ENCODE peak calls at places on chromosomes 12 and 14, in eight cellular contexts. U, R, L, D, H, E, Q and X are unnamed samples.

GRCh38 chr14:47833006-47833405 is 157.6 kb upstream of the MDGA2 start:
- DNase-seq in D (no peak), E (no peak), H (no peak), Q (no peak), R (no peak), L (no peak), U (no peak), X (no peak)

GRCh38 chr12:122982963-122983788 is 2.7 kb downstream of the ARL6IP4 start:
- DNase-seq in U (no peak), E (no peak), H (no peak), L (no peak), D (no peak), R (peak; percentile 41), Q (no peak), X (no peak)

GRCh38 chr12:115088328-115088994 is 404.5 kb upstream of the TBX3 start:
- DNase-seq in D (no peak), U (no peak), R (no peak), E (no peak), H (no peak), L (no peak), Q (no peak), X (no peak)

GRCh38 chr12:116687888-116688287 is 50.0 kb downstream of the SPRING1 start:
- DNase-seq in U (no peak), R (peak; percentile 62), H (no peak), Q (no peak), L (peak; percentile 22), E (peak; percentile 55), D (peak; percentile 92), X (no peak)

GRCh38 chr12:103864710-103865109 is 23.7 kb upstream of the NT5DC3 start:
- DNase-seq in U (no peak), R (no peak), D (no peak), H (no peak), E (no peak), Q (no peak), L (no peak), X (no peak)

GRCh38 chr12:52147367-52147972 is 44.3 kb downstream of the KRT80 start:
- DNase-seq in Q (peak; percentile 96), E (peak; percentile 70), H (peak; percentile 81), D (no peak), R (peak; percentile 84), U (peak; percentile 96), L (peak; percentile 95), X (peak; percentile 95)

GRCh38 chr12:38892090-38892786 is 13.2 kb downstream of the CPNE8 start:
- DNase-seq in R (no peak), H (no peak), U (peak; percentile 33), Q (no peak), D (no peak), L (peak; percentile 67), E (no peak), X (no peak)

GRCh38 chr12:48388430-48388829 is 37.7 kb upstream of the ZNF641 start:
- DNase-seq in Q (no peak), D (no peak), R (no peak), U (no peak), E (no peak), H (no peak), L (no peak), X (no peak)

GRCh38 chr14:74176404-74176788 is 62.9 kb upstream of the VSX2 start:
- DNase-seq in R (no peak), D (no peak), E (no peak), H (no peak), L (no peak), Q (no peak), U (no peak), X (no peak)

GRCh38 chr14:50718949-50719348 is 50.8 kb upstream of the SAV1 start:
- DNase-seq in H (no peak), L (no peak), E (no peak), D (no peak), R (no peak), U (no peak), Q (no peak), X (no peak)

GRCh38 chr14:39726563-39726962 is 294.3 kb upstream of the FBXO33 start:
- DNase-seq in E (no peak), H (no peak), U (no peak), R (no peak), L (no peak), Q (no peak), D (no peak), X (no peak)

GRCh38 chr12:110776410-110776809 is 33.7 kb upstream of the PPP1CC start:
- DNase-seq in H (no peak), R (no peak), E (no peak), U (no peak), D (no peak), Q (no peak), L (peak; percentile 17), X (no peak)

GRCh38 chr12:123363743-123364531 is 710 bp downstream of the SBNO1 start:
- DNase-seq in D (peak; percentile 55), L (peak; percentile 21), H (no peak), E (peak; percentile 37), Q (no peak), R (peak; percentile 64), U (peak; percentile 27), X (peak; percentile 69)

GRCh38 chr14:53047302-53047701 is 96.5 kb upstream of the FERMT2 start:
- DNase-seq in U (no peak), L (no peak), R (no peak), H (no peak), Q (no peak), E (no peak), D (no peak), X (no peak)

GRCh38 chr14:94062344-94062904 is 18.6 kb downstream of the DDX24 start:
- DNase-seq in D (no peak), U (no peak), H (no peak), E (no peak), R (no peak), L (no peak), Q (peak; percentile 47), X (no peak)

GRCh38 chr12:90858261-90858660 is 96.7 kb downstream of the CCER1 start:
- DNase-seq in D (no peak), H (no peak), E (no peak), L (peak; percentile 34), R (no peak), U (peak; percentile 50), Q (no peak), X (no peak)

GRCh38 chr14:75709207-75709812 is 48.3 kb downstream of the TTLL5 start:
- DNase-seq in R (peak; percentile 78), L (peak; percentile 70), Q (no peak), H (peak; percentile 71), D (peak; percentile 56), U (peak; percentile 84), E (peak; percentile 47), X (peak; percentile 84)

GRCh38 chr12:118746176-118746575 is 235.2 kb upstream of the SRRM4 start:
- DNase-seq in H (no peak), Q (no peak), U (no peak), D (no peak), E (no peak), L (no peak), R (no peak), X (no peak)

GRCh38 chr12:113793250-113793649 is 172.9 kb downstream of the RBM19 start:
- DNase-seq in Q (no peak), U (no peak), L (no peak), E (no peak), D (no peak), H (no peak), R (no peak), X (no peak)

GRCh38 chr12:119208626-119209061 is 29.9 kb downstream of the HSPB8 start:
- DNase-seq in U (peak; percentile 28), R (no peak), L (peak; percentile 54), E (no peak), D (no peak), H (peak; percentile 45), Q (peak; percentile 95), X (peak; percentile 94)

DNA sequence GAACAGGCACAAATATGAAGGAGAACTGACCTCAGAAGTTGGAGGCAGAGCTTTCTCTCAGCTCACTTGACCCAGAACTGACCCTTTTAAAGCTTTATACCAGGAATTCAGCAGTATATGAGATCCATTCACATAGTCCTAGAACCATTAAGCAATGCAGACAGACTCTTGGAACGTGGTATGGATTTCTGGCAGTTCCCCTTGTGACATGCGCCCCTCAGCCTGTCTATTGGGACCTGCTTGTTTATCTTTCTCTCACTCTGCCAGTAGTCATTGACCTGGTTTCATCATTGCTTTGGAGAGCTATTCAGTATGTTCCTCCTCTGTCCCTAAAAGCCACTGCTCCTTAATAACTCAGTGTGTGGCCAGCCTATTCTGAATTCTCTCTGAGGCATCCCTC is 43.1 kb upstream of the GSG1 start:
- DNase-seq in U (no peak), E (no peak), L (no peak), R (no peak), H (no peak), D (no peak), Q (no peak), X (peak; percentile 83)
- H3K4me1 ChIP-seq in U (peaks cover 12% of the 10 kb centered on the region), E (no peaks in the 10 kb centered on the region), L (no peaks in the 10 kb centered on the region), R (peaks cover 5% of the 10 kb centered on the region), H (peaks cover 47% of the 10 kb centered on the region), D (no peaks in the 10 kb centered on the region), Q (peaks cover 22% of the 10 kb centered on the region), X (no peaks in the 10 kb centered on the region)

GRCh38 chr14:69485261-69485660 is 733 bp downstream of the PLEKHD1 start:
- DNase-seq in H (no peak), Q (no peak), E (no peak), R (no peak), D (no peak), U (no peak), L (no peak), X (no peak)
- H3K27me3 ChIP-seq in H (peaks cover 60% of the 10 kb centered on the region), Q (peaks cover 36% of the 10 kb centered on the region), E (no peaks in the 10 kb centered on the region), R (no peaks in the 10 kb centered on the region), D (peaks cover 49% of the 10 kb centered on the region), U (peaks cover 76% of the 10 kb centered on the region), L (peaks cover 73% of the 10 kb centered on the region), X (peaks cover 14% of the 10 kb centered on the region)

GRCh38 chr12:132465269-132466190 is 24.4 kb upstream of the FBRSL1 start:
- DNase-seq in H (no peak), E (no peak), D (no peak), Q (no peak), U (no peak), L (no peak), R (no peak), X (no peak)
- TF ChIP-seq EP300 in H (no peak), E (no peak), D (no peak), Q (no peak), U (no peak), L (no peak), R (no peak), X (no peak)

GRCh38 chr14:77105554-77105953 is 7.5 kb downstream of the CIPC start:
- DNase-seq in D (no peak), Q (no peak), R (no peak), U (no peak), L (no peak), H (no peak), E (no peak), X (no peak)
- H3K4me1 ChIP-seq in D (peaks cover 2% of the 10 kb centered on the region), Q (peaks cover 95% of the 10 kb centered on the region), R (peaks cover 1% of the 10 kb centered on the region), U (peaks cover 96% of the 10 kb centered on the region), L (peaks cover 47% of the 10 kb centered on the region), H (peaks cover 100% of the 10 kb centered on the region), E (no peaks in the 10 kb centered on the region), X (peaks cover 86% of the 10 kb centered on the region)

GRCh38 chr12:27999970-28000369 is 27.4 kb upstream of the PTHLH start:
- DNase-seq in R (no peak), Q (no peak), H (no peak), D (no peak), U (no peak), E (no peak), L (no peak), X (no peak)
- H3K27me3 ChIP-seq in R (no peaks in the 10 kb centered on the region), Q (no peaks in the 10 kb centered on the region), H (no peaks in the 10 kb centered on the region), D (no peaks in the 10 kb centered on the region), U (no peaks in the 10 kb centered on the region), E (no peaks in the 10 kb centered on the region), L (no peaks in the 10 kb centered on the region), X (no peaks in the 10 kb centered on the region)